ENCODE peak calls at places on chromosomes 7 and 10, in five cellular contexts. L is esophagus squamous epithelium; S is psoas muscle; D is NB4; B is CD8-positive, alpha-beta T cell. A is an unnamed sample.

GRCh38 chr10:132613566-132614348 is 76.2 kb downstream of the INPP5A start:
- DNase-seq in L (no peak), S (no peak), D (no peak), B (no peak), A (no peak)

GRCh38 chr7:138077809-138078208 is 1.6 kb downstream of the AKR1D1 start:
- DNase-seq in L (no peak), S (no peak), D (no peak), B (no peak), A (no peak)

GRCh38 chr10:31549936-31550335 is 230.9 kb downstream of the ZEB1 start:
- DNase-seq in L (no peak), S (no peak), D (no peak), B (no peak), A (no peak)

GRCh38 chr7:29953735-29954347 is 35.8 kb downstream of the SCRN1 start:
- DNase-seq in L (no peak), S (no peak), D (no peak), B (no peak), A (no peak)

GRCh38 chr7:54542920-54543539 is 855 bp downstream of the VSTM2A start:
- DNase-seq in L (no peak), S (no peak), D (peak; percentile 23), B (no peak), A (no peak)

GRCh38 chr10:8758029-8758428 is 703.5 kb downstream of the GATA3 start:
- DNase-seq in L (no peak), S (no peak), D (no peak), B (no peak), A (no peak)

GRCh38 chr10:132676193-132676891 is 109.6 kb downstream of the NKX6-2 start:
- DNase-seq in L (no peak), S (peak; percentile 44), D (no peak), B (no peak), A (no peak)

GRCh38 chr7:99201027-99201426 is 6.9 kb downstream of the KPNA7 start:
- DNase-seq in L (no peak), S (no peak), D (no peak), B (no peak), A (no peak)

GRCh38 chr7:2510909-2511768 is 8.4 kb upstream of the LFNG start:
- DNase-seq in L (no peak), S (peak; percentile 76), D (peak; percentile 86), B (peak; percentile 70), A (no peak)

GRCh38 chr10:113945687-113946085 is 91.2 kb downstream of the NHLRC2 start:
- DNase-seq in L (no peak), S (no peak), D (no peak), B (no peak), A (no peak)

GRCh38 chr10:27746364-27747095 is 911 bp upstream of the MKX start:
- DNase-seq in L (no peak), S (no peak), D (no peak), B (no peak), A (no peak)

DNA sequence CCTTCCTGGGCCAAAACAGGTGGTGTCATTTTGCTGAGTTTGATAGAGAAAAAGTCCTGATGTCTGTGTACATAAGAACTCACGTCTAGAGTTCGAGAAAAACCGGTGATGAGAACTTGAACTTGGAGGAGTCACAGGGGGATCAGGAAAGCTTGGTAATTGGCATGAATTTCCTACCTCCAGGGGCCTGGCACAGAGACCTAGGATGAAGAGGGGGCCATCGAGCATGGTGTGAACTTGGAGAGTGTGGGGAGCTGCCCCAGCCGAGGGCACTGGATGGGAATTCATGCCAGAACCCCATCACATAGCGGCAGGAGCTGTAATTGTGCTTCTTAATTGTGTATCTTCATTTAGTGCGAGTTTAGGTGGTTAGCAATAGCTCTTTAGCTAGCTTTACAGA is 82.2 kb downstream of the CUX1 start:
- DNase-seq in L (no peak), S (no peak), D (no peak), B (no peak), A (no peak)
- H3K4me3 ChIP-seq in L (peak overlapping the region; percentile 28), S (peak overlapping the region; percentile 62), D (no peak overlapping the region), B (no peak overlapping the region), A (no peak overlapping the region)

GRCh38 chr10:110860576-110861241 is 11.0 kb upstream of the PDCD4 start:
- DNase-seq in L (no peak), S (peak; percentile 47), D (peak; percentile 43), B (peak; percentile 58), A (peak; percentile 61)

GRCh38 chr10:110857265-110858158 is 14.2 kb upstream of the PDCD4 start:
- DNase-seq in L (no peak), S (no peak), D (peak; percentile 91), B (no peak), A (no peak)

GRCh38 chr10:110859947-110860376 is 11.8 kb upstream of the PDCD4 start:
- DNase-seq in L (no peak), S (no peak), D (peak; percentile 95), B (no peak), A (no peak)

GRCh38 chr10:110858297-110858934 is 13.3 kb upstream of the PDCD4 start:
- DNase-seq in L (no peak), S (no peak), D (peak; percentile 37), B (no peak), A (no peak)

DNA sequence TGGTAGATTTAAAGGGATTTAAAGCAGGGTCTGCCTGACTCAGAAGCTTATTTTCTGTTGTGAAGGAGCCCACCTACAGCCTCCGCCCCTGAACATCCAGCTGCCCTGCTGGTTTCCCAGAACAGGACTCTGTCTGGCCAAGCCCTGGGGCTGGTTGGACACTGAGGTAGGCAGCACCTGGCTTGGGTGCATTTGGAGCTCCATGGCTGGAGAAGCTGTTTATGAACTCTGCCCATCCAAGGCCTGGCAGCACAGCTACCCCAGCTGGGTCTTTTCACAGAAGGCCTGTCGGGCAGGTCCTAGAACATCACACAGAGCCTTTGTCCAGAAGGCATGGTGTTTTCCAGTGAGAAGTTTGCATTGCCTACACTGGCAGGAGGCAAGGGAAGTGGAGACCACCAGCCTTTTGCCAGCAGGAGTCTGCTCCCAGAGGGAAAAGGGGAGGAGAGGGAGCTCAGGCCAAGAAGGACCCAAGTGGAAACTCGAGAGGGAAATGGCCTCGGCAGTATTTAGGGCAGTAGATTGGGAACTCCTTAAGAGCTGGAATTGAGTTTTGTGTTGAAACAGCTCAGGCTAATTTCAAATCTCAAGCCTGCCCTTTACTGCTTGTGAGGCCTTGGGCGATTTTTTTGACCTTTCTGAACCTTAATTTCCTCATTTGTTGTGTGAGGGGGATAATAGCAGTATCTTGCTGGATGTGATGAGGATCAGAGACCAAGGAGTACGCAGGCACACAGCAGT is 12.4 kb upstream of the PDCD4 start:
- DNase-seq in L (no peak), S (no peak), D (no peak), B (no peak), A (no peak)
- H3K4me3 ChIP-seq in L (no peak overlapping the region), S (no peak overlapping the region), D (no peak overlapping the region), B (no peak overlapping the region), A (no peak overlapping the region)

GRCh38 chr10:98422182-98422581 is 7.2 kb upstream of the PYROXD2 start:
- DNase-seq in L (no peak), S (no peak), D (no peak), B (no peak), A (no peak)

GRCh38 chr10:98418596-98419265 is 3.7 kb upstream of the PYROXD2 start:
- DNase-seq in L (no peak), S (no peak), D (no peak), B (no peak), A (no peak)

GRCh38 chr10:98419456-98420261 is 4.7 kb upstream of the PYROXD2 start:
- DNase-seq in L (no peak), S (no peak), D (no peak), B (no peak), A (no peak)

GRCh38 chr10:98417973-98418372 is 3.0 kb upstream of the PYROXD2 start:
- DNase-seq in L (no peak), S (no peak), D (no peak), B (no peak), A (no peak)

GRCh38 chr10:98420786-98421185 is 5.8 kb upstream of the PYROXD2 start:
- DNase-seq in L (no peak), S (no peak), D (no peak), B (no peak), A (no peak)
- H3K4me3 ChIP-seq in L (no peak overlapping the region), S (no peak overlapping the region), D (no peak overlapping the region), B (no peak overlapping the region), A (no peak overlapping the region)

DNA sequence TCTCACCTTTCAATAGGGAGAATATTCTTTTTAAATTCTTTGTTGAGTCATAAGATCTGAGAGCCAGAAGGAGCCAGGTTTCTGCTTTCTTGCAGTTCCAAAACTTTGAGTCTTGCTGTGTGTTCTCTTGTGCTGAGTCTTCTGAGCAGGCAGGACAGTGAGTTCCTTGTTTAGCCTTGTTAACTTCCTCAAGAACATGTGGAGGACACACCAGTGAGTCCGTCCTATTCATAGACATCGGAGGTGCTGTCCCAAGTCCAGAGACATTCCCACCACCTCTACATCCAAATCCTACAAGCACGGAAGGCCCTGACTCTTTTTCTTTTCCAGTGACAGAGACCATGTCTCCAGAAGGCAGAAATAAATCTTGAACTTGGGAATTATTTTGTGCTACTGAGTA is 135.2 kb upstream of the AGK start:
- DNase-seq in L (no peak), S (no peak), D (no peak), B (no peak), A (no peak)
- H3K4me3 ChIP-seq in L (no peak overlapping the region), S (no peak overlapping the region), D (no peak overlapping the region), B (no peak overlapping the region), A (no peak overlapping the region)

GRCh38 chr7:93018666-93019065 is 99.1 kb downstream of the SAMD9 start:
- DNase-seq in L (no peak), S (no peak), D (no peak), B (no peak), A (no peak)
- H3K4me3 ChIP-seq in L (no peak overlapping the region), S (no peak overlapping the region), D (no peak overlapping the region), B (no peak overlapping the region), A (no peak overlapping the region)

GRCh38 chr7:105678811-105679495 is 97.7 kb upstream of the EFCAB10 start:
- DNase-seq in L (no peak), S (peak; percentile 88), D (peak; percentile 90), B (no peak), A (no peak)
- H3K4me3 ChIP-seq in L (peak overlapping the region; percentile 47), S (peak overlapping the region; percentile 55), D (peak overlapping the region; percentile 77), B (no peak overlapping the region), A (no peak overlapping the region)

DNA sequence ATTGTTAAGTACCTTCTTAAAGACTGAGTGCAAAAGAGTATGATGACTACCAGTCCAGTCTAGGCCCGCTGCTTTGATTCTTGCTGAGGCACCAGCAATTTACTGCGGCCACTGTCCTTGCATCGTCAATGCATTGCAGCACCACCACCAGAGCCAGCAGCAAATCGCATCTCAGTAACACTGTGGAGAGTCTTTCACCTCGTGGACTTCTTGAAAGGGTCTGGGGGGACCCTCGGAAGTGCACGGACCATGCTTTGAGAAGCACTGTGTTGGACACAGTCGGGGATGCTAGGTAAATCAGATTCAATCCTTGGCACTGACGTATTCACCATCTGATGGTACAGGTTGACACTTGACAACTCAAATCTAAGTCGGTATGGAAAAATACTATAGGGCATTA is 493.6 kb downstream of the RPS24 start:
- DNase-seq in L (no peak), S (no peak), D (no peak), B (no peak), A (no peak)
- H3K4me3 ChIP-seq in L (no peak overlapping the region), S (no peak overlapping the region), D (no peak overlapping the region), B (no peak overlapping the region), A (no peak overlapping the region)